ENCODE peak calls at places on chromosomes 6 and 20, in eight cellular contexts. Y is type B pancreatic cell, G is H7, U is mesothelial cell of epicardium, H is NCI-H69, E is amniotic stem cell, W is activated gamma-delta T cell, K is OCI-M1. C is an unnamed sample.

GRCh38 chr6:94074764-94075163 is 655.4 kb upstream of the EPHA7 start:
- DNase-seq in Y (no peak), G (no peak), U (no peak), H (no peak), E (no peak), W (no peak), K (no peak), C (no peak)

GRCh38 chr6:105564503-105564902 is 161.6 kb upstream of the PREP start:
- DNase-seq in Y (no peak), G (peak; percentile 3), U (no peak), H (no peak), E (no peak), W (no peak), K (no peak), C (no peak)

GRCh38 chr6:32369678-32370077 is 2.0 kb downstream of the TSBP1 start:
- DNase-seq in Y (no peak), G (no peak), U (no peak), H (no peak), E (no peak), W (no peak), K (no peak), C (peak; percentile 4)

GRCh38 chr6:28996844-28997502 is 8.1 kb downstream of the ZNF311 start:
- DNase-seq in Y (no peak), G (no peak), U (no peak), H (no peak), E (no peak), W (no peak), K (no peak), C (no peak)

GRCh38 chr6:10555625-10556309 is 34.6 kb downstream of the GCNT2 start:
- DNase-seq in Y (no peak), G (peak; percentile 53), U (no peak), H (peak; percentile 93), E (no peak), W (no peak), K (no peak), C (no peak)

GRCh38 chr20:15643713-15644112 is 929.5 kb downstream of the KIF16B start:
- DNase-seq in Y (no peak), G (peak; percentile 23), U (no peak), H (peak; percentile 32), E (no peak), W (no peak), K (peak; percentile 5), C (peak; percentile 25)

GRCh38 chr6:105270511-105270910 is 90.7 kb upstream of the POPDC3 start:
- DNase-seq in Y (no peak), G (no peak), U (no peak), H (peak; percentile 54), E (no peak), W (no peak), K (no peak), C (no peak)

GRCh38 chr6:148700713-148701392 is 46.0 kb upstream of the UST start:
- DNase-seq in Y (peak; percentile 32), G (peak; percentile 34), U (no peak), H (peak; percentile 18), E (no peak), W (no peak), K (peak; percentile 84), C (peak; percentile 47)

GRCh38 chr6:8855411-8855810 is 420.1 kb upstream of the SLC35B3 start:
- DNase-seq in Y (no peak), G (no peak), U (no peak), H (no peak), E (no peak), W (no peak), K (no peak), C (no peak)

GRCh38 chr6:169678342-169678741 is 23.5 kb downstream of the WDR27 start:
- DNase-seq in Y (no peak), G (no peak), U (no peak), H (no peak), E (no peak), W (no peak), K (no peak), C (no peak)

GRCh38 chr6:150667977-150668716 is 68.5 kb downstream of the PLEKHG1 start:
- DNase-seq in Y (peak; percentile 82), G (no peak), U (peak; percentile 73), H (peak; percentile 18), E (peak; percentile 1), W (no peak), K (peak; percentile 63), C (peak; percentile 90)

GRCh38 chr6:119799633-119800032 is 450.1 kb upstream of the MAN1A1 start:
- DNase-seq in Y (no peak), G (no peak), U (no peak), H (no peak), E (no peak), W (no peak), K (no peak), C (no peak)

GRCh38 chr20:63898882-63899558 is 4.1 kb downstream of the DNAJC5 start:
- DNase-seq in Y (no peak), G (no peak), U (no peak), H (no peak), E (no peak), W (no peak), K (peak; percentile 12), C (no peak)

GRCh38 chr6:88048556-88048955 is 915 bp downstream of the SPACA1 start:
- DNase-seq in Y (no peak), G (no peak), U (no peak), H (peak; percentile 89), E (no peak), W (no peak), K (no peak), C (peak; percentile 30)

GRCh38 chr6:14406616-14407343 is 289.2 kb downstream of the CD83 start:
- DNase-seq in Y (no peak), G (no peak), U (no peak), H (peak; percentile 93), E (no peak), W (no peak), K (no peak), C (no peak)

GRCh38 chr20:373171-373890 is 7.2 kb upstream of the TRIB3 start:
- DNase-seq in Y (no peak), G (peak; percentile 71), U (no peak), H (no peak), E (no peak), W (no peak), K (peak; percentile 98), C (peak; percentile 38)

GRCh38 chr20:37657924-37658800 is 35.7 kb upstream of the CTNNBL1 start:
- DNase-seq in Y (no peak), G (no peak), U (no peak), H (no peak), E (no peak), W (no peak), K (no peak), C (no peak)

GRCh38 chr20:49567421-49568256 is at the start of gene PTGIS:
- DNase-seq in Y (peak; percentile 75), G (peak; percentile 93), U (peak; percentile 49), H (peak; percentile 17), E (no peak), W (no peak), K (no peak), C (peak; percentile 62)

GRCh38 chr6:15399651-15400470 is 154.0 kb downstream of the JARID2 start:
- DNase-seq in Y (no peak), G (peak; percentile 60), U (peak; percentile 50), H (peak; percentile 91), E (peak; percentile 14), W (no peak), K (peak; percentile 99), C (peak; percentile 77)

GRCh38 chr6:170136541-170137175 is 154.2 kb downstream of the DLL1 start:
- DNase-seq in Y (peak; percentile 67), G (peak; percentile 44), U (peak; percentile 18), H (no peak), E (no peak), W (no peak), K (no peak), C (no peak)

GRCh38 chr6:49336514-49337131 is 126.4 kb downstream of the MMUT start:
- DNase-seq in Y (no peak), G (no peak), U (no peak), H (no peak), E (no peak), W (no peak), K (peak; percentile 92), C (no peak)

GRCh38 chr6:89689732-89690131 is 51.2 kb upstream of the LYRM2 start:
- DNase-seq in Y (no peak), G (peak; percentile 72), U (no peak), H (peak; percentile 78), E (no peak), W (no peak), K (no peak), C (no peak)

GRCh38 chr6:79455446-79455845 is 81.8 kb downstream of the LCA5 start:
- DNase-seq in Y (no peak), G (no peak), U (no peak), H (peak; percentile 80), E (no peak), W (no peak), K (peak; percentile 18), C (no peak)

GRCh38 chr6:86723729-86724128 is 213.6 kb upstream of the HTR1E start:
- DNase-seq in Y (no peak), G (no peak), U (no peak), H (no peak), E (no peak), W (no peak), K (no peak), C (no peak)

GRCh38 chr6:42482126-42482525 is 30.4 kb upstream of the TRERF1 start:
- DNase-seq in Y (no peak), G (no peak), U (no peak), H (peak; percentile 96), E (no peak), W (no peak), K (no peak), C (no peak)

C was measured in DMS53.